ENCODE peak calls at places on chromosomes 13 and 19, in four cellular contexts. One of them, this sample, is unnamed.

GRCh38 chr19:51441410-51442390 is 16.6 kb downstream of the SIGLEC8 start:
- DNase-seq in fibroblast of lung: no peak
- DNase-seq in neural progenitor cell: no peak
- DNase-seq in HepG2: no peak
- DNase-seq in this sample: no peak

GRCh38 chr13:114077938-114078335 is 54.5 kb downstream of the RASA3 start:
- DNase-seq in fibroblast of lung: peak; percentile 83
- DNase-seq in neural progenitor cell: peak; percentile 85
- DNase-seq in HepG2: no peak
- DNase-seq in this sample: peak; percentile 33

GRCh38 chr19:47735131-47735530 is 10.2 kb upstream of the NOP53 start:
- DNase-seq in fibroblast of lung: no peak
- DNase-seq in neural progenitor cell: peak; percentile 23
- DNase-seq in HepG2: no peak
- DNase-seq in this sample: no peak

GRCh38 chr19:13692096-13692495 is 72.2 kb upstream of the MRI1 start:
- DNase-seq in fibroblast of lung: peak; percentile 84
- DNase-seq in neural progenitor cell: no peak
- DNase-seq in HepG2: no peak
- DNase-seq in this sample: no peak

GRCh38 chr13:91630916-91631315 is 232.5 kb downstream of the GPC5 start:
- DNase-seq in fibroblast of lung: peak; percentile 66
- DNase-seq in neural progenitor cell: peak; percentile 7
- DNase-seq in HepG2: no peak
- DNase-seq in this sample: no peak

GRCh38 chr19:14118165-14119051 is 846 bp upstream of the PRKACA start:
- DNase-seq in fibroblast of lung: peak; percentile 64
- DNase-seq in neural progenitor cell: peak; percentile 33
- DNase-seq in HepG2: peak; percentile 71
- DNase-seq in this sample: no peak

GRCh38 chr19:11480081-11480926 is 542 bp downstream of the ELAVL3 start:
- DNase-seq in fibroblast of lung: no peak
- DNase-seq in neural progenitor cell: no peak
- DNase-seq in HepG2: no peak
- DNase-seq in this sample: no peak

GRCh38 chr13:112838038-112838965 is 130.7 kb upstream of the MCF2L start:
- DNase-seq in fibroblast of lung: no peak
- DNase-seq in neural progenitor cell: no peak
- DNase-seq in HepG2: no peak
- DNase-seq in this sample: no peak

GRCh38 chr13:27960362-27961226 is 8.5 kb downstream of the CDX2 start:
- DNase-seq in fibroblast of lung: no peak
- DNase-seq in neural progenitor cell: peak; percentile 89
- DNase-seq in HepG2: peak; percentile 97
- DNase-seq in this sample: peak; percentile 19

GRCh38 chr19:52963229-52963760 is 614 bp upstream of the ZNF816 start:
- DNase-seq in fibroblast of lung: no peak
- DNase-seq in neural progenitor cell: peak; percentile 61
- DNase-seq in HepG2: peak; percentile 2
- DNase-seq in this sample: no peak

GRCh38 chr19:35459414-35460082 is 11.5 kb downstream of the FFAR2 start:
- DNase-seq in fibroblast of lung: no peak
- DNase-seq in neural progenitor cell: no peak
- DNase-seq in HepG2: peak; percentile 67
- DNase-seq in this sample: no peak

GRCh38 chr19:42529248-42529764 is 1.0 kb upstream of the CEACAM1 start:
- DNase-seq in fibroblast of lung: peak; percentile 7
- DNase-seq in neural progenitor cell: peak; percentile 48
- DNase-seq in HepG2: peak; percentile 78
- DNase-seq in this sample: peak; percentile 55

GRCh38 chr19:23070353-23070781 is 46.5 kb upstream of the ZNF730 start:
- DNase-seq in fibroblast of lung: peak; percentile 17
- DNase-seq in neural progenitor cell: no peak
- DNase-seq in HepG2: no peak
- DNase-seq in this sample: no peak

GRCh38 chr19:40216013-40216776 is 2.0 kb downstream of the TTC9B start:
- DNase-seq in fibroblast of lung: no peak
- DNase-seq in neural progenitor cell: no peak
- DNase-seq in HepG2: no peak
- DNase-seq in this sample: no peak

GRCh38 chr13:97122381-97122996 is 99.6 kb upstream of the MBNL2 start:
- DNase-seq in fibroblast of lung: peak; percentile 80
- DNase-seq in neural progenitor cell: no peak
- DNase-seq in HepG2: no peak
- DNase-seq in this sample: peak; percentile 37

GRCh38 chr13:35953537-35954206 is 177.5 kb downstream of the DCLK1 start:
- DNase-seq in fibroblast of lung: peak; percentile 88
- DNase-seq in neural progenitor cell: peak; percentile 86
- DNase-seq in HepG2: peak; percentile 12
- DNase-seq in this sample: peak; percentile 42

GRCh38 chr13:53941588-53942190 is 913.1 kb downstream of the OLFM4 start:
- DNase-seq in fibroblast of lung: no peak
- DNase-seq in neural progenitor cell: no peak
- DNase-seq in HepG2: no peak
- DNase-seq in this sample: no peak

GRCh38 chr19:6034512-6034911 is 56.6 kb upstream of the RANBP3 start:
- DNase-seq in fibroblast of lung: no peak
- DNase-seq in neural progenitor cell: no peak
- DNase-seq in HepG2: no peak
- DNase-seq in this sample: no peak

GRCh38 chr13:110716235-110716505 is 2.7 kb downstream of the ING1 start:
- DNase-seq in fibroblast of lung: peak; percentile 10
- DNase-seq in neural progenitor cell: peak; percentile 57
- DNase-seq in HepG2: peak; percentile 24
- DNase-seq in this sample: peak; percentile 26

GRCh38 chr13:34340534-34340933 is 522.6 kb downstream of the RFC3 start:
- DNase-seq in fibroblast of lung: peak; percentile 30
- DNase-seq in neural progenitor cell: no peak
- DNase-seq in HepG2: no peak
- DNase-seq in this sample: peak; percentile 61

GRCh38 chr19:23758187-23759074 is at the start of gene ZNF681:
- DNase-seq in fibroblast of lung: peak; percentile 92
- DNase-seq in neural progenitor cell: peak; percentile 93
- DNase-seq in HepG2: no peak
- DNase-seq in this sample: peak; percentile 86

GRCh38 chr13:50133277-50133953 is 118.2 kb downstream of the KCNRG start:
- DNase-seq in fibroblast of lung: no peak
- DNase-seq in neural progenitor cell: peak; percentile 49
- DNase-seq in HepG2: no peak
- DNase-seq in this sample: no peak

GRCh38 chr19:49890349-49891311 is 6.1 kb downstream of the IL4I1 start:
- DNase-seq in fibroblast of lung: no peak
- DNase-seq in neural progenitor cell: peak; percentile 82
- DNase-seq in HepG2: no peak
- DNase-seq in this sample: peak; percentile 69

GRCh38 chr13:50384724-50385123 is 369.5 kb downstream of the KCNRG start:
- DNase-seq in fibroblast of lung: no peak
- DNase-seq in neural progenitor cell: no peak
- DNase-seq in HepG2: no peak
- DNase-seq in this sample: no peak

DNA sequence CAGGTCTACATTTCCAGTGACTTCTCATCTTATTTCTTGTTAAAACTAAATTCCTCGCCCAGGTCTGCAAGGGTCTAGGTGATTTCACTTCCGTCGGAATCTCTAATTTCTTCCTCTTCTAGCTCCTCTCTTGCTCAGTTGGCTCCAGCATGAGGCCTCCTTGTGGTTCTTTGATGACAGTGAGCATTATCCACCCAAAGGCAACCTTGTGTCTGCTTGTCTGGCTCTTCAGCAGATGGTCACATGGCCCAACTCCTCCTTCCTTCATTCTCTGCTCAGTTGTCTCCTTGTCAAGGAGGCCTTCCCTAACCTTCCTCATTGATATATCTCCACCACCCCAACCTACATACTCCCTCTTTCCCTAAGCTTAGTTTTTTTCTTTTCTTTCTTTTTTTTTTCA is 1391.4 kb downstream of the EFNB2 start:
- DNase-seq in fibroblast of lung: no peak
- DNase-seq in neural progenitor cell: no peak
- DNase-seq in HepG2: no peak
- DNase-seq in this sample: no peak
- H3K4me3 ChIP-seq in fibroblast of lung: no peak overlapping the region
- H3K4me3 ChIP-seq in neural progenitor cell: no peak overlapping the region
- H3K4me3 ChIP-seq in HepG2: no peak overlapping the region
- H3K4me3 ChIP-seq in this sample: no peak overlapping the region

GRCh38 chr19:18587962-18588610 is 512 bp upstream of the REX1BD start:
- DNase-seq in fibroblast of lung: no peak
- DNase-seq in neural progenitor cell: no peak
- DNase-seq in HepG2: peak; percentile 53
- DNase-seq in this sample: no peak
- H2AFZ ChIP-seq in fibroblast of lung: peak overlapping the region; percentile 88
- H2AFZ ChIP-seq in neural progenitor cell: peak overlapping the region; percentile 61
- H2AFZ ChIP-seq in HepG2: no peak overlapping the region
- H2AFZ ChIP-seq in this sample: peak overlapping the region; percentile 92

GRCh38 chr19:1745589-1746031 is 7.7 kb upstream of the ONECUT3 start:
- DNase-seq in fibroblast of lung: no peak
- DNase-seq in neural progenitor cell: peak; percentile 60
- DNase-seq in HepG2: no peak
- DNase-seq in this sample: no peak
- H3K4me3 ChIP-seq in fibroblast of lung: no peak overlapping the region
- H3K4me3 ChIP-seq in neural progenitor cell: peak overlapping the region; percentile 20
- H3K4me3 ChIP-seq in HepG2: no peak overlapping the region
- H3K4me3 ChIP-seq in this sample: no peak overlapping the region

GRCh38 chr13:31049083-31049482 is 112.6 kb downstream of the HSPH1 start:
- DNase-seq in fibroblast of lung: no peak
- DNase-seq in neural progenitor cell: no peak
- DNase-seq in HepG2: no peak
- DNase-seq in this sample: no peak
- H2AFZ ChIP-seq in fibroblast of lung: no peak overlapping the region
- H2AFZ ChIP-seq in neural progenitor cell: no peak overlapping the region
- H2AFZ ChIP-seq in HepG2: no peak overlapping the region
- H2AFZ ChIP-seq in this sample: no peak overlapping the region

GRCh38 chr13:46165485-46166220 is 16.3 kb downstream of the LCP1 start:
- DNase-seq in fibroblast of lung: peak; percentile 60
- DNase-seq in neural progenitor cell: no peak
- DNase-seq in HepG2: no peak
- DNase-seq in this sample: no peak

GRCh38 chr13:46166221-46166584 is 15.8 kb downstream of the LCP1 start:
- DNase-seq in fibroblast of lung: no peak
- DNase-seq in neural progenitor cell: no peak
- DNase-seq in HepG2: no peak
- DNase-seq in this sample: no peak

GRCh38 chr13:46168341-46168740 is 13.6 kb downstream of the LCP1 start:
- DNase-seq in fibroblast of lung: no peak
- DNase-seq in neural progenitor cell: no peak
- DNase-seq in HepG2: no peak
- DNase-seq in this sample: no peak

GRCh38 chr13:46168818-46169217 is 13.2 kb downstream of the LCP1 start:
- DNase-seq in fibroblast of lung: no peak
- DNase-seq in neural progenitor cell: no peak
- DNase-seq in HepG2: no peak
- DNase-seq in this sample: no peak

GRCh38 chr13:46166947-46167610 is 14.9 kb downstream of the LCP1 start:
- DNase-seq in fibroblast of lung: no peak
- DNase-seq in neural progenitor cell: no peak
- DNase-seq in HepG2: no peak
- DNase-seq in this sample: no peak
- H3K4me3 ChIP-seq in fibroblast of lung: no peak overlapping the region
- H3K4me3 ChIP-seq in neural progenitor cell: no peak overlapping the region
- H3K4me3 ChIP-seq in HepG2: no peak overlapping the region
- H3K4me3 ChIP-seq in this sample: no peak overlapping the region

DNA sequence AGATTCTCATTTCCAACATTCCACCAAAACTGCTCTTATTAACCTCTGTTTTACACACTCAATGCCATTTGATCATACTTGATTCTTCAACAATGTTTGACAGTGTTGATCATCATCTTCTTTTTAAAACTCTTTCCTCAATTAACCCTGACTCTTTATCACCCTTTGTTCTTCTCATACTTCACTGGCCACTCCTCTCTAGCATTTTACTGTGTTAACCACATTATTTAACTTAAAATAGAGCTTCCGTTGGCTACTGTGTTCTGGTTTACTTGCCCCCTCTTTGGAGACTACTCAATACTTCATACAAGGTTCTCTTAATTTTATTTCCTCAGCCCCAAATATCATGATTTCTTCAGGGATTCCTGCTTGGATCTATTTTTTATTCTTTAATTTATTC is 121.1 kb upstream of the SPRY2 start:
- DNase-seq in fibroblast of lung: no peak
- DNase-seq in neural progenitor cell: no peak
- DNase-seq in HepG2: no peak
- DNase-seq in this sample: no peak
- H2AFZ ChIP-seq in fibroblast of lung: no peak overlapping the region
- H2AFZ ChIP-seq in neural progenitor cell: no peak overlapping the region
- H2AFZ ChIP-seq in HepG2: no peak overlapping the region
- H2AFZ ChIP-seq in this sample: no peak overlapping the region

DNA sequence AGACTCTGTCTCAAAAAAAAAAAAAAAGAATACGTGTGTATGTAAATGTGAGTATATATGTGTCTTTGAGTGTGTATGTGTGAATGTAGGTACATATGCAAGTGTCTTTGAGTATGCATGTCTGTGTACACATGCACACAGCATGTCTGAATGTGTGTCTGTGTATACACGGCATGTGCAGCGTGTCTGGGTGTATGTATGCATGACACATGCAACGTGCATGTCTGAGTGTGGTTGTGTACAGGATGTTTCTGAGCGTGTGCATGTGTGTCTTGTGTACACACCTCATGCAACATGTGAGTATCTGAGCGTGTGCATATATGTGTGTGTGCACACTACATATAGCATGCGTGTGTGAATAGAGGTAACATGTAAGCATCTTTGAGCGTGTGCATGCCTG is 20.8 kb downstream of the FBN3 start:
- DNase-seq in fibroblast of lung: no peak
- DNase-seq in neural progenitor cell: no peak
- DNase-seq in HepG2: no peak
- DNase-seq in this sample: no peak
- H3K4me3 ChIP-seq in fibroblast of lung: no peak overlapping the region
- H3K4me3 ChIP-seq in neural progenitor cell: no peak overlapping the region
- H3K4me3 ChIP-seq in HepG2: no peak overlapping the region
- H3K4me3 ChIP-seq in this sample: no peak overlapping the region

GRCh38 chr13:40383132-40383531 is 283.3 kb downstream of the FOXO1 start:
- DNase-seq in fibroblast of lung: no peak
- DNase-seq in neural progenitor cell: no peak
- DNase-seq in HepG2: peak; percentile 13
- DNase-seq in this sample: no peak
- H2AFZ ChIP-seq in fibroblast of lung: no peak overlapping the region
- H2AFZ ChIP-seq in neural progenitor cell: peak overlapping the region; percentile 79
- H2AFZ ChIP-seq in HepG2: no peak overlapping the region
- H2AFZ ChIP-seq in this sample: no peak overlapping the region